ENCODE peak calls at places on chromosome 20, in nine cellular contexts. G is breast epithelium; I is fibroblast of lung; J is CD8-positive, alpha-beta memory T cell; V is adrenal gland; L is heart right ventricle; D is sigmoid colon; B is ovary; S is neural progenitor cell. Z is an unnamed sample.

GRCh38 chr20:64066984-64067605 is 4.1 kb downstream of the TCEA2 start:
- DNase-seq in G (no peak), I (no peak), J (no peak), V (no peak), L (no peak), D (no peak), B (no peak), S (no peak), Z (no peak)

GRCh38 chr20:23832775-23833508 is 6.4 kb upstream of the CST2 start:
- DNase-seq in G (no peak), I (no peak), J (no peak), V (no peak), L (no peak), D (no peak), B (no peak), S (no peak), Z (no peak)

GRCh38 chr20:23228912-23229311 is 121.7 kb upstream of the NXT1 start:
- DNase-seq in G (no peak), I (peak; percentile 90), J (no peak), V (no peak), L (no peak), D (no peak), B (no peak), S (no peak), Z (no peak)

GRCh38 chr20:25319241-25320034 is 71.2 kb downstream of the ABHD12 start:
- DNase-seq in G (no peak), I (no peak), J (no peak), V (peak; percentile 13), L (no peak), D (peak; percentile 53), B (no peak), S (no peak), Z (no peak)

GRCh38 chr20:22563062-22563965 is 21.1 kb downstream of the FOXA2 start:
- DNase-seq in G (no peak), I (no peak), J (no peak), V (no peak), L (no peak), D (no peak), B (no peak), S (no peak), Z (no peak)

GRCh38 chr20:34412453-34412852 is 49.4 kb downstream of the ITCH start:
- DNase-seq in G (no peak), I (no peak), J (no peak), V (no peak), L (no peak), D (no peak), B (no peak), S (no peak), Z (no peak)

GRCh38 chr20:1309439-1309847 is 19.5 kb downstream of the SDCBP2 start:
- DNase-seq in G (no peak), I (no peak), J (no peak), V (no peak), L (no peak), D (no peak), B (no peak), S (no peak), Z (no peak)

GRCh38 chr20:15834857-15835256 is 738.4 kb downstream of the KIF16B start:
- DNase-seq in G (no peak), I (no peak), J (no peak), V (no peak), L (no peak), D (no peak), B (no peak), S (no peak), Z (no peak)

GRCh38 chr20:62825994-62826645 is 9.3 kb downstream of the COL9A3 start:
- DNase-seq in G (no peak), I (no peak), J (no peak), V (no peak), L (peak; percentile 15), D (no peak), B (no peak), S (no peak), Z (no peak)

GRCh38 chr20:62822788-62823651 is 6.2 kb downstream of the COL9A3 start:
- DNase-seq in G (no peak), I (no peak), J (no peak), V (peak; percentile 81), L (no peak), D (no peak), B (no peak), S (peak; percentile 68), Z (no peak)

GRCh38 chr20:62825288-62825993 is 8.6 kb downstream of the COL9A3 start:
- DNase-seq in G (no peak), I (no peak), J (no peak), V (no peak), L (peak; percentile 21), D (no peak), B (peak; percentile 11), S (no peak), Z (no peak)

GRCh38 chr20:62823688-62824475 is 7.0 kb downstream of the COL9A3 start:
- DNase-seq in G (no peak), I (no peak), J (no peak), V (no peak), L (peak; percentile 12), D (no peak), B (no peak), S (peak; percentile 72), Z (no peak)

GRCh38 chr20:62824476-62825287 is 7.8 kb downstream of the COL9A3 start:
- DNase-seq in G (peak; percentile 64), I (peak; percentile 52), J (no peak), V (peak; percentile 77), L (peak; percentile 57), D (peak; percentile 93), B (peak; percentile 15), S (peak; percentile 85), Z (peak; percentile 33)
- H3K4me3 ChIP-seq in G (peak overlapping the region; percentile 69), I (peak overlapping the region; percentile 25), J (no peak overlapping the region), V (peak overlapping the region; percentile 57), L (peak overlapping the region; percentile 35), D (peak overlapping the region; percentile 31), B (peak overlapping the region; percentile 51), S (no peak overlapping the region), Z (peak overlapping the region; percentile 27)

GRCh38 chr20:59817846-59818245 is 115.6 kb downstream of the SYCP2 start:
- DNase-seq in G (no peak), I (no peak), J (no peak), V (no peak), L (no peak), D (no peak), B (no peak), S (no peak), Z (no peak)

GRCh38 chr20:59821201-59821600 is 112.2 kb downstream of the SYCP2 start:
- DNase-seq in G (no peak), I (no peak), J (no peak), V (no peak), L (no peak), D (no peak), B (peak; percentile 2), S (no peak), Z (no peak)

GRCh38 chr20:59820204-59821041 is 113.0 kb downstream of the SYCP2 start:
- DNase-seq in G (no peak), I (no peak), J (no peak), V (no peak), L (peak; percentile 60), D (no peak), B (peak; percentile 21), S (no peak), Z (no peak)

GRCh38 chr20:59818911-59819310 is 114.5 kb downstream of the SYCP2 start:
- DNase-seq in G (no peak), I (no peak), J (no peak), V (no peak), L (no peak), D (no peak), B (no peak), S (no peak), Z (no peak)

GRCh38 chr20:59819496-59820203 is 113.8 kb downstream of the SYCP2 start:
- DNase-seq in G (no peak), I (no peak), J (no peak), V (no peak), L (no peak), D (no peak), B (peak; percentile 4), S (no peak), Z (no peak)
- H3K4me1 ChIP-seq in G (no peaks in the 10 kb centered on the region), I (no peaks in the 10 kb centered on the region), J (no peaks in the 10 kb centered on the region), V (no peaks in the 10 kb centered on the region), L (peaks cover 16% of the 10 kb centered on the region), D (peaks cover 8% of the 10 kb centered on the region), B (peaks cover 6% of the 10 kb centered on the region), S (no peaks in the 10 kb centered on the region), Z (no peaks in the 10 kb centered on the region)

GRCh38 chr20:4166726-4167035 is 151.3 kb upstream of the RNF24 start:
- DNase-seq in G (no peak), I (no peak), J (no peak), V (no peak), L (no peak), D (no peak), B (no peak), S (no peak), Z (no peak)

GRCh38 chr20:4170621-4171537 is 155.5 kb upstream of the RNF24 start:
- DNase-seq in G (no peak), I (no peak), J (no peak), V (no peak), L (no peak), D (no peak), B (peak; percentile 59), S (peak; percentile 55), Z (no peak)

GRCh38 chr20:4171538-4172116 is 156.3 kb upstream of the RNF24 start:
- DNase-seq in G (no peak), I (no peak), J (no peak), V (no peak), L (no peak), D (no peak), B (peak; percentile 18), S (peak; percentile 40), Z (no peak)

GRCh38 chr20:4167261-4168004 is 152.1 kb upstream of the RNF24 start:
- DNase-seq in G (no peak), I (no peak), J (no peak), V (no peak), L (no peak), D (no peak), B (no peak), S (peak; percentile 65), Z (no peak)

DNA sequence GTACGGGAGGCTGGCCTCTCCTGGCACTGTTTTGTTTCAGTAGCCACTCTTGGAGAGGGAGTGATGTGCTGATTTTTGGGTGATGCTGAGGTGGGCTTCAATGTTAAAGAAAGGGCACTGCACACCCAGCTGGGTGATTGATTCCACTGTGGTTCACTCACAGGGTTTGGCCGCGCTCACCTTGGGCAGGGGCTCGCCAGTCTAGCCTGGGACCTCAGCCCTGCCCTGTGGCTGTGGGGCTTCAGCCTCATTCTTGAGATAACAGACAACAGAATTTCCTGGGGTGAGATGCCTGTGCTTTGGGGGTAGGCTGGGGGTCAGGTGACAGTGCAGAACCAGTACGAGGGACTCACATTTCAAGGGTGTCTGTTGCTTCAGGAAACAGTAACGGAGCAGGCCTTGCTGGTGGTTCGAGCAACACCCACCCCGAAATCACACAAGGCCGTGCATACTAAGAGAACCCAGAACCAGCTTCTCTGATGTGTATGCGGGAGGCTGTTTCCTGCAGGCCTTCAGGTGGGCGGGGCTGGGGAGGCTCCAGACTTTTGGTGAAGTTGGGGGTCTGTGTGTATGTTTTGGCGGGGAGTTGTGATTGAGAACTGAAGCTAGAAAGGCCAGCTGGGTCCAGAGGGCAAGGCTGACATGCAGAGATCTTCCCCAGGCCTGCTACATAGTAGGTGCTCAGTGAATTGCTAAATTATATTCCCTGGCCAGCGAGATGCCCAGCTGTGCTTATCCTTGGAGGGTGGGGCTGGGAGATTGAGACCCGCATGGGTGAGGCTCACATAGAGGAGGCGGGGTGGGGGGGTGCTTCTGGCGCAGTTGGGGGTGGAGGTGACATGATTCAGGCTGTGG is 154.2 kb upstream of the RNF24 start:
- DNase-seq in G (no peak), I (no peak), J (no peak), V (no peak), L (no peak), D (no peak), B (no peak), S (no peak), Z (no peak)
- H3K27ac ChIP-seq in G (no peak overlapping the region), I (no peak overlapping the region), J (no peak overlapping the region), V (no peak overlapping the region), L (no peak overlapping the region), D (no peak overlapping the region), B (no peak overlapping the region), S (no peak overlapping the region), Z (no peak overlapping the region)

GRCh38 chr20:32339116-32339515 is 19.0 kb upstream of the ASXL1 start:
- DNase-seq in G (no peak), I (no peak), J (no peak), V (no peak), L (no peak), D (no peak), B (no peak), S (no peak), Z (no peak)
- H3K4me3 ChIP-seq in G (no peak overlapping the region), I (no peak overlapping the region), J (no peak overlapping the region), V (no peak overlapping the region), L (no peak overlapping the region), D (no peak overlapping the region), B (no peak overlapping the region), S (no peak overlapping the region), Z (no peak overlapping the region)